ENCODE peak calls at places on chromosomes 7 and 10, in eight cellular contexts. H, N, X, I, C, Q, L and P are unnamed samples.

GRCh38 chr7:94003446-94004023 is 620 bp downstream of the BET1 start:
- DNase-seq in N (peak), I (peak), L (no peak), C (peak), H (no peak), X (no peak), Q (peak), P (no peak)

GRCh38 chr10:48522011-48522765 is 82.7 kb downstream of the ARHGAP22 start:
- DNase-seq in N (no peak), I (no peak), X (no peak), H (no peak), Q (no peak), L (no peak), C (no peak), P (no peak)

GRCh38 chr7:127250312-127251047 is 2.3 kb downstream of the GRM8 start:
- DNase-seq in H (no peak), C (no peak), N (no peak), I (no peak), X (no peak), Q (no peak), L (no peak), P (no peak)

GRCh38 chr10:14838582-14839304 is 637 bp downstream of the HSPA14 start:
- DNase-seq in X (no peak), L (no peak), C (peak), I (peak), N (peak), Q (no peak), H (peak), P (peak)

GRCh38 chr10:101146392-101147251 is 15.5 kb downstream of the TLX1 start:
- DNase-seq in H (peak), Q (no peak), I (no peak), L (no peak), N (no peak), X (no peak), C (no peak), P (no peak)

GRCh38 chr10:12512292-12513002 is 163.1 kb downstream of the CAMK1D start:
- DNase-seq in I (no peak), N (no peak), Q (no peak), H (no peak), L (no peak), X (no peak), C (no peak), P (no peak)

GRCh38 chr7:121452400-121452799 is 56.3 kb upstream of the FAM3C start:
- DNase-seq in X (no peak), L (no peak), C (no peak), Q (no peak), I (no peak), N (no peak), H (no peak), P (no peak)

GRCh38 chr7:25846722-25847121 is 305.3 kb upstream of the NFE2L3 start:
- DNase-seq in H (no peak), I (no peak), X (no peak), L (no peak), Q (peak), N (no peak), C (peak), P (peak)

GRCh38 chr7:146660839-146661238 is 544.2 kb downstream of the CNTNAP2 start:
- DNase-seq in H (no peak), I (no peak), N (no peak), L (no peak), X (no peak), C (no peak), Q (no peak), P (no peak)

GRCh38 chr7:130888468-130888867 is 154.5 kb upstream of the KLF14 start:
- DNase-seq in Q (no peak), N (no peak), L (no peak), X (no peak), H (no peak), C (no peak), I (no peak), P (no peak)

GRCh38 chr10:81876253-81876731 is 1.3 kb downstream of the NRG3 start:
- DNase-seq in I (no peak), N (no peak), H (peak), X (no peak), Q (no peak), L (no peak), C (no peak), P (no peak)

GRCh38 chr10:129963831-129964501 is at the start of gene EBF3:
- DNase-seq in H (no peak), C (peak), X (peak), L (peak), N (no peak), I (no peak), Q (peak), P (peak)

GRCh38 chr7:47375590-47375989 is 206.3 kb downstream of the TNS3 start:
- DNase-seq in I (no peak), Q (peak), X (no peak), H (no peak), C (no peak), N (no peak), L (no peak), P (no peak)

GRCh38 chr10:126924915-126925300 is 19.7 kb downstream of the DOCK1 start:
- DNase-seq in I (no peak), N (no peak), C (no peak), Q (peak), X (no peak), L (no peak), H (no peak), P (no peak)
- TF ChIP-seq CTCF in I (no peak), N (no peak), C (no peak), Q (no peak), X (no peak), L (no peak), H (no peak), P (no peak)

GRCh38 chr10:103890194-103890658 is 27.8 kb downstream of the STN1 start:
- DNase-seq in N (no peak), C (no peak), I (peak), L (peak), Q (peak), X (no peak), H (peak), P (peak)

GRCh38 chr10:103890688-103891087 is 27.3 kb downstream of the STN1 start:
- DNase-seq in N (no peak), I (no peak), Q (no peak), C (no peak), X (no peak), L (no peak), H (no peak), P (no peak)

GRCh38 chr10:103888113-103888841 is 29.7 kb downstream of the STN1 start:
- DNase-seq in L (no peak), X (no peak), H (peak), Q (peak), C (peak), N (peak), I (peak), P (peak)

GRCh38 chr10:103892181-103892580 is 25.8 kb downstream of the STN1 start:
- DNase-seq in C (no peak), H (no peak), I (no peak), L (no peak), Q (no peak), X (no peak), N (no peak), P (no peak)

DNA sequence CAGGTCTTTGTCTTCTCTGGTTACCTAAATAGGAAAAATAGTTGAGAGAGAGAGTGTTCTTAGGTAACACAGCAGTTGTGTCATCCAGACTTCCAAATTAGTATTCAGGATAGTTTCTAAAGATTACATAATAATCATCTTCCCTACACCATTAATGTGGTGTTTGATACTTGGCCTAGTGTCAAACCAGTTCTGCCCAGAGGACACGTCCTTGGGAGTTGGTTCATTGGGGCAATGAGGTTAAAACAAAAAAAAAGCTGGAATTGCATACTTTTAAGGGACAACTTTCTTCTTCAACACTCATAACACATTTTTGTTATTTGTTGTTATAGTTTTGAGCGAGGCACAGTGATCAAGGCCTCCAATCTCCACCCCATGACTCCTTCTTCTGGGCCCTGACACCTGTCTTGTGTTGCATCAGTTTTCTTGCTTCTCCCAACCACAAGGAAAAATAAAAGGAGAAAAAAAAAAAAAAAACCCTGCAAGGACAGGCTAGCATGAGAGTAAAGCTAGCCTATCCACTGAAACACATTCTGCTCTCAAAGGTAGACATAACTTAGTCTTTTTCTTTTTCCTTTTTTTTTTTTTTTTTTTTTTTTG is 28.8 kb downstream of the STN1 start:
- DNase-seq in Q (no peak), L (no peak), C (peak), H (no peak), X (no peak), I (no peak), N (no peak), P (no peak)
- H3K4me3 ChIP-seq in Q (no peak), L (no peak), C (no peak), H (no peak), X (no peak), I (no peak), N (no peak), P (no peak)

GRCh38 chr7:77931841-77932240 is 133.3 kb downstream of the PHTF2 start:
- DNase-seq in L (no peak), C (no peak), Q (no peak), I (no peak), H (no peak), X (no peak), N (no peak), P (no peak)

GRCh38 chr7:77930496-77930895 is 131.9 kb downstream of the PHTF2 start:
- DNase-seq in I (no peak), N (no peak), C (no peak), H (no peak), X (no peak), Q (no peak), L (no peak), P (no peak)

GRCh38 chr7:77933394-77933793 is 134.8 kb downstream of the PHTF2 start:
- DNase-seq in C (no peak), L (no peak), N (no peak), I (peak), X (no peak), Q (peak), H (no peak), P (no peak)

GRCh38 chr7:77940647-77941046 is 142.1 kb downstream of the PHTF2 start:
- DNase-seq in N (peak), Q (peak), X (no peak), C (peak), I (peak), H (no peak), L (no peak), P (no peak)

DNA sequence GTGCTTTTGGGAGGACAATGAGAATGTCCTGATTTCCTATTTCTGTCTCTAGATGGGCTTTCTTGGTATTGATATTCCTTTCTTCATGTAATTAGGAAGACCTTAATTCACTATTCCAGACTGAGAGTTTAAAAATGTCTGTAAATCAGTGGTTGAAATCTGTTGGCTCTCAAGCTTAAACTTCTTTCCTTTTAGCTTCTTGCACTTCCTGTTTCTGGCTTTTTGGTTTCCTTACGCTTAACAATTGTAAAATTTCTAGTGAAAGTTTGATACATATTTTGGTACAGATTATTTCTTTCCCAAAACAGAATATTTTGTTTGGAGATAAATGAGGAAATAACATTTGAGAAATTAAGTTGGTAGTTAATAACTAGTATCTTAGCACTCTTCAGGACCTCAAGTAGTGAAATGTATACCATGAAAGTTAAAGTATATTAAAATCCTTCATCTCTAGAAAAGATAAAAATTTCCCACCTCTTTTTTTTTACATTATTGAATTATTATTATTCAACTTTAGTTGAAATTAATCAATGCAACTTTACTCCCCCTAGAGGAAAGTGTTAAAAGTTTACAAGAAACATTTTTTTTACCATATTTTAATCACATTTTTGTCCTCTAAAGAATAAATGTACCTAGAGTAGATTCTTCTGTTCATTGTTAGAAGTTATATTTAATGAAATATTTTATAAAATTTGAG is 137.2 kb downstream of the PHTF2 start:
- DNase-seq in L (no peak), X (no peak), I (peak), Q (peak), C (no peak), N (no peak), H (no peak), P (no peak)
- TF ChIP-seq CTCF in L (peak), X (no peak), I (peak), Q (peak), C (peak), N (peak), H (peak), P (peak)

DNA sequence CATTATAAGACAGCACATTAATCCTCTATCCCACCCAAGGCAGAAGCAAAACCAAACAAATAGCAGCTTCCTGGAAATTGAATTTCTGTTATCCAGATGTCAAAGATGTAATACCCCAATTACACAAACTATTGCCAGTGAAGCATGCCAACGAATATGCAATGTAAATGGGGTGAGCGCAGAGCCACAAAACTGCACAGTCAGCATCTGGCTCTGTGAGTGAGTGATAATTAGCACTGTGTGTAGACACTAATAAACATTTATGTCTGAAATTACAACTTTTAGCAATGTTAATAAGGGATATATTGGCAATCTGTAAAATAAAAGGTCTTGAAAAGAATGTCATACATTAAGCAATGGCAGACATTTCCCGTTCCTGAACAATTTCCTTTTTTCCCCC is 3.1 kb downstream of the BEND7 start:
- DNase-seq in I (no peak), X (no peak), Q (no peak), N (no peak), L (no peak), C (no peak), H (no peak), P (no peak)
- H3K4me3 ChIP-seq in I (no peak), X (no peak), Q (no peak), N (no peak), L (no peak), C (no peak), H (no peak), P (no peak)

DNA sequence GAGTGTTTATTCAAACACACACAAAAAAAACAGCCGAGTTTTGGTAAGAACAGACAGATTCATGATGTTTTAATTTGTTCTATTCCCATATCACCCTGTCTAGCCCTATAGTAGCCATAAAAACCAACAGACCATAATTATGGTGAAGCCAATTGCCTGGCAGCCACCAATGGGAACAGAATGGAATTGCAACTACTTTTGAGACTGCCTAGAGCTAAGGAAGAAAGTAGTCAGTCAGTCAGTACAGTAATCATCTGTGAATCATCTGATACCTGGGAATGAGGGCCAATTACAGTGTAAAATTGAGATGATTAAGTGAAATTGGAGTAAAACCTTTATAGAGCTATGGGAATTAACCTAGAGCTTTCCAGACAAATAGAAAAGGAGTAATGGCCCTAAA is 952.7 kb upstream of the KCND2 start:
- DNase-seq in X (no peak), L (no peak), H (no peak), N (no peak), I (no peak), C (no peak), Q (no peak), P (no peak)
- TF ChIP-seq CTCF in X (no peak), L (no peak), H (no peak), N (no peak), I (no peak), C (no peak), Q (no peak), P (no peak)

GRCh38 chr7:134855467-134855866 is 76.0 kb downstream of the CALD1 start:
- DNase-seq in N (no peak), Q (peak), X (no peak), L (no peak), I (no peak), C (no peak), H (no peak), P (no peak)
- H3K4me3 ChIP-seq in N (no peak), Q (no peak), X (no peak), L (no peak), I (no peak), C (no peak), H (no peak), P (no peak)

DNA sequence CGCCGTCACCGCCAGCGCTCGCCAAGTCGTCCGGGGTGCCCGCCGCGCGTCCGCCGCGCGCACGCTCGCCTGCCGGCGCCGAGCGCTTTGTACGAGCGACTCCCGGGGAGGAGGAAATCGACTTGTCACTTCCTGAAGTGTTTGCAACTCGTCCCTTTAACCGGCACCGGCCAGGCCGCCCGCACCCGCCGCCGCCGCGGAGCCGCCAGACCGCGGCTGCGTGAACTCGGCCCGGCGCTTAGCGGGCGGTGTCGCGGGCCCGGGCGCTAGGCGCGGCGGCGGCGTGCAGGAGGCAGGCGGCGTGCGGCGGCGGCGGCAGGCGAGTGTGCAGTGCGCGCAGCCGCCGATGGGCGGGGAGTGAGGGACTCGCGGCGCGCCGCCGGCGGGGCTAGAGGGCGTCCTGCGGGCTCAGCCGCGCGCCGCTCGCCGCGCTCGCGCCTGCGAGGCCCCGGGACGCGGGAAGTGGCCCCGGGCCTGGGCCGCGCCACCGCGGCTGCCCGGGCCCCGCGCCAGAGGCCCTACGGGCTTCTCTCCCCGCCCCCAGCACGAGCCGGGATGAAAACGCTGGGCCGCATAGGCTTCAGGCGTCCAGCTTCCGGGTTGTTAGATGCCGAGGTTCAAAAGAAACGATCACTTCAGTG is at the start of gene FAM53B:
- DNase-seq in N (peak), I (peak), X (peak), L (peak), Q (peak), H (peak), C (peak), P (peak)
- TF ChIP-seq CTCF in N (no peak), I (peak), X (no peak), L (no peak), Q (no peak), H (no peak), C (no peak), P (peak)